ENCODE peak calls at places on chromosomes 16 and 17, in nine cellular contexts. One of them, this sample, is unnamed.

GRCh38 chr17:36148559-36149295 is 27.7 kb downstream of the TBC1D3B start:
- DNase-seq in epithelial cell of esophagus: peak; percentile 80
- DNase-seq in ascending aorta: no peak
- DNase-seq in astrocyte of the cerebellum: peak; percentile 49
- DNase-seq in cardiac muscle cell: peak; percentile 74
- DNase-seq in kidney epithelial cell: no peak
- DNase-seq in coronary artery: no peak
- DNase-seq in BE2C: peak; percentile 53
- DNase-seq in heart right ventricle: peak; percentile 55
- DNase-seq in this sample: peak; percentile 12

GRCh38 chr16:73058616-73059409 is 10.9 kb upstream of the ZFHX3 start:
- DNase-seq in cardiac muscle cell: peak; percentile 72
- DNase-seq in kidney epithelial cell: no peak
- DNase-seq in coronary artery: no peak
- DNase-seq in BE2C: peak; percentile 76
- DNase-seq in ascending aorta: no peak
- DNase-seq in astrocyte of the cerebellum: no peak
- DNase-seq in epithelial cell of esophagus: peak; percentile 58
- DNase-seq in heart right ventricle: peak; percentile 64
- DNase-seq in this sample: no peak

GRCh38 chr17:28325221-28325620 is 6.2 kb downstream of the TMEM97 start:
- DNase-seq in epithelial cell of esophagus: no peak
- DNase-seq in astrocyte of the cerebellum: no peak
- DNase-seq in cardiac muscle cell: no peak
- DNase-seq in coronary artery: peak; percentile 17
- DNase-seq in kidney epithelial cell: no peak
- DNase-seq in ascending aorta: no peak
- DNase-seq in BE2C: no peak
- DNase-seq in heart right ventricle: no peak
- DNase-seq in this sample: no peak

GRCh38 chr17:20300399-20301037 is 166.8 kb downstream of the LGALS9B start:
- DNase-seq in BE2C: no peak
- DNase-seq in astrocyte of the cerebellum: peak; percentile 70
- DNase-seq in coronary artery: no peak
- DNase-seq in epithelial cell of esophagus: peak; percentile 15
- DNase-seq in heart right ventricle: no peak
- DNase-seq in kidney epithelial cell: no peak
- DNase-seq in ascending aorta: no peak
- DNase-seq in cardiac muscle cell: no peak
- DNase-seq in this sample: peak; percentile 9

GRCh38 chr17:42509409-42509808 is 26.6 kb upstream of the NAGLU start:
- DNase-seq in coronary artery: no peak
- DNase-seq in astrocyte of the cerebellum: no peak
- DNase-seq in epithelial cell of esophagus: no peak
- DNase-seq in heart right ventricle: no peak
- DNase-seq in BE2C: no peak
- DNase-seq in kidney epithelial cell: no peak
- DNase-seq in ascending aorta: no peak
- DNase-seq in cardiac muscle cell: no peak
- DNase-seq in this sample: no peak

GRCh38 chr16:79218358-79218757 is 382.2 kb downstream of the MAF start:
- DNase-seq in epithelial cell of esophagus: no peak
- DNase-seq in coronary artery: no peak
- DNase-seq in ascending aorta: no peak
- DNase-seq in cardiac muscle cell: no peak
- DNase-seq in astrocyte of the cerebellum: no peak
- DNase-seq in kidney epithelial cell: no peak
- DNase-seq in BE2C: no peak
- DNase-seq in heart right ventricle: no peak
- DNase-seq in this sample: no peak

GRCh38 chr16:62909597-62909996 is 873.4 kb upstream of the CDH8 start:
- DNase-seq in BE2C: no peak
- DNase-seq in heart right ventricle: no peak
- DNase-seq in cardiac muscle cell: no peak
- DNase-seq in kidney epithelial cell: no peak
- DNase-seq in epithelial cell of esophagus: no peak
- DNase-seq in astrocyte of the cerebellum: no peak
- DNase-seq in coronary artery: no peak
- DNase-seq in ascending aorta: no peak
- DNase-seq in this sample: no peak

GRCh38 chr17:17823433-17824118 is 13.2 kb downstream of the SREBF1 start:
- DNase-seq in heart right ventricle: peak; percentile 88
- DNase-seq in epithelial cell of esophagus: peak; percentile 88
- DNase-seq in astrocyte of the cerebellum: no peak
- DNase-seq in cardiac muscle cell: peak; percentile 96
- DNase-seq in ascending aorta: peak; percentile 19
- DNase-seq in kidney epithelial cell: no peak
- DNase-seq in BE2C: peak; percentile 79
- DNase-seq in coronary artery: peak; percentile 92
- DNase-seq in this sample: no peak

GRCh38 chr16:66991545-66992077 is 3.2 kb downstream of the CES4A start:
- DNase-seq in coronary artery: no peak
- DNase-seq in heart right ventricle: no peak
- DNase-seq in ascending aorta: no peak
- DNase-seq in astrocyte of the cerebellum: no peak
- DNase-seq in cardiac muscle cell: no peak
- DNase-seq in epithelial cell of esophagus: no peak
- DNase-seq in kidney epithelial cell: no peak
- DNase-seq in BE2C: no peak
- DNase-seq in this sample: no peak

GRCh38 chr17:58637011-58637570 is 54.8 kb downstream of the TEX14 start:
- DNase-seq in heart right ventricle: no peak
- DNase-seq in BE2C: no peak
- DNase-seq in astrocyte of the cerebellum: no peak
- DNase-seq in cardiac muscle cell: no peak
- DNase-seq in epithelial cell of esophagus: no peak
- DNase-seq in kidney epithelial cell: no peak
- DNase-seq in ascending aorta: no peak
- DNase-seq in coronary artery: no peak
- DNase-seq in this sample: no peak

GRCh38 chr17:4780325-4781010 is 5.7 kb downstream of the VMO1 start:
- DNase-seq in BE2C: no peak
- DNase-seq in coronary artery: no peak
- DNase-seq in cardiac muscle cell: no peak
- DNase-seq in astrocyte of the cerebellum: no peak
- DNase-seq in heart right ventricle: no peak
- DNase-seq in epithelial cell of esophagus: no peak
- DNase-seq in kidney epithelial cell: no peak
- DNase-seq in ascending aorta: no peak
- DNase-seq in this sample: no peak

GRCh38 chr17:20032636-20033035 is 23.5 kb downstream of the SPECC1 start:
- DNase-seq in coronary artery: no peak
- DNase-seq in ascending aorta: no peak
- DNase-seq in heart right ventricle: no peak
- DNase-seq in astrocyte of the cerebellum: no peak
- DNase-seq in BE2C: no peak
- DNase-seq in kidney epithelial cell: no peak
- DNase-seq in cardiac muscle cell: no peak
- DNase-seq in epithelial cell of esophagus: no peak
- DNase-seq in this sample: no peak

GRCh38 chr17:52546990-52547389 is 388.5 kb upstream of the CA10 start:
- DNase-seq in coronary artery: no peak
- DNase-seq in epithelial cell of esophagus: no peak
- DNase-seq in heart right ventricle: no peak
- DNase-seq in ascending aorta: no peak
- DNase-seq in cardiac muscle cell: no peak
- DNase-seq in BE2C: no peak
- DNase-seq in astrocyte of the cerebellum: no peak
- DNase-seq in kidney epithelial cell: no peak
- DNase-seq in this sample: no peak

GRCh38 chr17:66548158-66548557 is 245.7 kb downstream of the PRKCA start:
- DNase-seq in astrocyte of the cerebellum: no peak
- DNase-seq in epithelial cell of esophagus: no peak
- DNase-seq in cardiac muscle cell: no peak
- DNase-seq in BE2C: no peak
- DNase-seq in ascending aorta: no peak
- DNase-seq in heart right ventricle: no peak
- DNase-seq in kidney epithelial cell: no peak
- DNase-seq in coronary artery: no peak
- DNase-seq in this sample: no peak

GRCh38 chr17:80866050-80866793 is 125.4 kb upstream of the CHMP6 start:
- DNase-seq in cardiac muscle cell: peak; percentile 67
- DNase-seq in BE2C: peak; percentile 84
- DNase-seq in heart right ventricle: peak; percentile 63
- DNase-seq in kidney epithelial cell: no peak
- DNase-seq in coronary artery: no peak
- DNase-seq in epithelial cell of esophagus: peak; percentile 69
- DNase-seq in astrocyte of the cerebellum: peak; percentile 46
- DNase-seq in ascending aorta: no peak
- DNase-seq in this sample: no peak

GRCh38 chr17:3913531-3914318 is 2.5 kb downstream of the P2RX1 start:
- DNase-seq in heart right ventricle: peak; percentile 86
- DNase-seq in cardiac muscle cell: peak; percentile 80
- DNase-seq in BE2C: peak; percentile 76
- DNase-seq in coronary artery: peak; percentile 86
- DNase-seq in ascending aorta: no peak
- DNase-seq in kidney epithelial cell: no peak
- DNase-seq in epithelial cell of esophagus: peak; percentile 60
- DNase-seq in astrocyte of the cerebellum: no peak
- DNase-seq in this sample: no peak

GRCh38 chr16:58591083-58591482 is 38.5 kb downstream of the CNOT1 start:
- DNase-seq in epithelial cell of esophagus: no peak
- DNase-seq in ascending aorta: no peak
- DNase-seq in astrocyte of the cerebellum: no peak
- DNase-seq in coronary artery: no peak
- DNase-seq in cardiac muscle cell: no peak
- DNase-seq in kidney epithelial cell: no peak
- DNase-seq in BE2C: no peak
- DNase-seq in heart right ventricle: no peak
- DNase-seq in this sample: no peak

GRCh38 chr16:59878479-59878878 is 1144.4 kb upstream of the GOT2 start:
- DNase-seq in epithelial cell of esophagus: peak; percentile 96
- DNase-seq in cardiac muscle cell: peak; percentile 61
- DNase-seq in astrocyte of the cerebellum: peak; percentile 93
- DNase-seq in coronary artery: no peak
- DNase-seq in ascending aorta: no peak
- DNase-seq in heart right ventricle: no peak
- DNase-seq in kidney epithelial cell: no peak
- DNase-seq in BE2C: no peak
- DNase-seq in this sample: no peak

GRCh38 chr16:24908716-24909115 is 63.0 kb downstream of the SLC5A11 start:
- DNase-seq in BE2C: no peak
- DNase-seq in cardiac muscle cell: no peak
- DNase-seq in astrocyte of the cerebellum: no peak
- DNase-seq in ascending aorta: no peak
- DNase-seq in heart right ventricle: no peak
- DNase-seq in coronary artery: no peak
- DNase-seq in kidney epithelial cell: no peak
- DNase-seq in epithelial cell of esophagus: no peak
- DNase-seq in this sample: no peak

GRCh38 chr16:24906901-24907300 is 61.1 kb downstream of the SLC5A11 start:
- DNase-seq in astrocyte of the cerebellum: no peak
- DNase-seq in cardiac muscle cell: no peak
- DNase-seq in BE2C: no peak
- DNase-seq in epithelial cell of esophagus: no peak
- DNase-seq in kidney epithelial cell: no peak
- DNase-seq in ascending aorta: no peak
- DNase-seq in heart right ventricle: no peak
- DNase-seq in coronary artery: no peak
- DNase-seq in this sample: no peak

GRCh38 chr16:24909856-24910255 is 64.1 kb downstream of the SLC5A11 start:
- DNase-seq in epithelial cell of esophagus: no peak
- DNase-seq in BE2C: no peak
- DNase-seq in kidney epithelial cell: no peak
- DNase-seq in heart right ventricle: no peak
- DNase-seq in ascending aorta: no peak
- DNase-seq in astrocyte of the cerebellum: no peak
- DNase-seq in coronary artery: no peak
- DNase-seq in cardiac muscle cell: no peak
- DNase-seq in this sample: no peak

GRCh38 chr16:24906199-24906808 is 60.5 kb downstream of the SLC5A11 start:
- DNase-seq in heart right ventricle: no peak
- DNase-seq in epithelial cell of esophagus: peak; percentile 18
- DNase-seq in coronary artery: no peak
- DNase-seq in BE2C: no peak
- DNase-seq in kidney epithelial cell: no peak
- DNase-seq in ascending aorta: no peak
- DNase-seq in astrocyte of the cerebellum: peak; percentile 5
- DNase-seq in cardiac muscle cell: no peak
- DNase-seq in this sample: no peak
- TF ChIP-seq CTCF in heart right ventricle: peak; percentile 42
- TF ChIP-seq CTCF in epithelial cell of esophagus: peak; percentile 46
- TF ChIP-seq CTCF in coronary artery: peak; percentile 27
- TF ChIP-seq CTCF in BE2C: peak; percentile 45
- TF ChIP-seq CTCF in kidney epithelial cell: peak; percentile 29
- TF ChIP-seq CTCF in ascending aorta: peak; percentile 20
- TF ChIP-seq CTCF in astrocyte of the cerebellum: peak; percentile 30
- TF ChIP-seq CTCF in cardiac muscle cell: peak; percentile 50
- TF ChIP-seq CTCF in this sample: peak; percentile 33

GRCh38 chr17:48139948-48140347 is 32.4 kb downstream of the SNX11 start:
- DNase-seq in kidney epithelial cell: no peak
- DNase-seq in cardiac muscle cell: no peak
- DNase-seq in astrocyte of the cerebellum: no peak
- DNase-seq in coronary artery: no peak
- DNase-seq in BE2C: no peak
- DNase-seq in heart right ventricle: no peak
- DNase-seq in ascending aorta: no peak
- DNase-seq in epithelial cell of esophagus: no peak
- DNase-seq in this sample: no peak
- H3K4me3 ChIP-seq in kidney epithelial cell: no peak overlapping the region
- H3K4me3 ChIP-seq in cardiac muscle cell: no peak overlapping the region
- H3K4me3 ChIP-seq in astrocyte of the cerebellum: no peak overlapping the region
- H3K4me3 ChIP-seq in coronary artery: no peak overlapping the region
- H3K4me3 ChIP-seq in BE2C: no peak overlapping the region
- H3K4me3 ChIP-seq in heart right ventricle: no peak overlapping the region
- H3K4me3 ChIP-seq in ascending aorta: no peak overlapping the region
- H3K4me3 ChIP-seq in epithelial cell of esophagus: no peak overlapping the region
- H3K4me3 ChIP-seq in this sample: no peak overlapping the region

DNA sequence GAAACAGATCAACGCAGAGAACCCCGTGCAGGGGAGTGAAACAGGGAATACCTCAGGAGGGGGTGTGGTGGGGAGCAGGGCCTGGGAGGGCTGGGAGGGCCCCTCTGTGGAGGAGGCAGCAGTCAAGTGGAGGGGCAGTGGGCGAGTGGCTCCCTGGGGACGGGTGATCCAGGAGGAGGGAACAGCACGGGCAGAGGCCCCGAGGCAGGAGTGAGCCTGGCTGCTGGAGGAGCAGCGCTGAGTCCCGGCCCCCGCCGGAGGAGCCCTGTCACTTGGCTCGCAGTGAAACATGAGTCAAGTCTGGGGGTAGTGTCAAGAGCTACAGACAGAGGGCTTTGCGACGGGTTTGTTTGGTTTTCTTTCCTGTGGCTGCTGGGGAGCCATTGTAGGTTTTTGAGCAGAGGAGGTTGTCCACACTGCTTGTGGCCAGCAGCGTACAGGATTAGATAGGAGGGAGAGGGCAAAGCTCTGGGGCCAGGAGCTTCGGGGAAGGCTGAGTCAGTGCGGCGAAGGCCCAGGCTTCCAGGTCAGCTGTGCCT is 115.7 kb upstream of the CIBAR2 start:
- DNase-seq in astrocyte of the cerebellum: no peak
- DNase-seq in heart right ventricle: no peak
- DNase-seq in epithelial cell of esophagus: peak; percentile 46
- DNase-seq in coronary artery: no peak
- DNase-seq in cardiac muscle cell: peak; percentile 69
- DNase-seq in BE2C: peak; percentile 92
- DNase-seq in ascending aorta: no peak
- DNase-seq in kidney epithelial cell: no peak
- DNase-seq in this sample: no peak
- TF ChIP-seq CTCF in astrocyte of the cerebellum: peak; percentile 32
- TF ChIP-seq CTCF in heart right ventricle: no peak
- TF ChIP-seq CTCF in epithelial cell of esophagus: no peak
- TF ChIP-seq CTCF in coronary artery: no peak
- TF ChIP-seq CTCF in cardiac muscle cell: peak; percentile 19
- TF ChIP-seq CTCF in BE2C: peak; percentile 27
- TF ChIP-seq CTCF in ascending aorta: no peak
- TF ChIP-seq CTCF in kidney epithelial cell: no peak
- TF ChIP-seq CTCF in this sample: no peak

GRCh38 chr17:45314761-45315549 is 1.9 kb downstream of the MAP3K14 start:
- DNase-seq in BE2C: no peak
- DNase-seq in coronary artery: no peak
- DNase-seq in astrocyte of the cerebellum: no peak
- DNase-seq in epithelial cell of esophagus: no peak
- DNase-seq in cardiac muscle cell: no peak
- DNase-seq in kidney epithelial cell: no peak
- DNase-seq in ascending aorta: no peak
- DNase-seq in heart right ventricle: no peak
- DNase-seq in this sample: no peak
- H3K4me3 ChIP-seq in BE2C: peak overlapping the region; percentile 84
- H3K4me3 ChIP-seq in coronary artery: peak overlapping the region; percentile 85
- H3K4me3 ChIP-seq in astrocyte of the cerebellum: peak overlapping the region; percentile 96
- H3K4me3 ChIP-seq in epithelial cell of esophagus: peak overlapping the region; percentile 50
- H3K4me3 ChIP-seq in cardiac muscle cell: no peak overlapping the region
- H3K4me3 ChIP-seq in kidney epithelial cell: peak overlapping the region; percentile 91
- H3K4me3 ChIP-seq in ascending aorta: no peak overlapping the region
- H3K4me3 ChIP-seq in heart right ventricle: peak overlapping the region; percentile 85
- H3K4me3 ChIP-seq in this sample: peak overlapping the region; percentile 86